ENCODE peak calls at places on chromosomes 13 and 19, in six cellular contexts. V, L, A, S, I and P are unnamed samples.

GRCh38 chr13:61029064-61029463 is 386.6 kb downstream of the PCDH20 start:
- ATAC-seq in I (no peak), L (no peak), A (no peak), S (no peak), V (no peak), P (no peak)

GRCh38 chr13:110524484-110525254 is 36.9 kb downstream of the RAB20 start:
- ATAC-seq in S (peak), A (peak), V (peak), I (peak), L (peak), P (no peak)

GRCh38 chr13:99009987-99010551 is 32.2 kb upstream of the DOCK9 start:
- ATAC-seq in V (no peak), A (no peak), I (no peak), L (no peak), S (no peak), P (no peak)

GRCh38 chr13:98533912-98534311 is 43.0 kb downstream of the STK24 start:
- ATAC-seq in V (no peak), S (peak), L (peak), A (no peak), I (no peak), P (no peak)

GRCh38 chr19:42555317-42555716 is 27.0 kb upstream of the CEACAM1 start:
- ATAC-seq in L (no peak), V (no peak), I (no peak), A (no peak), S (no peak), P (no peak)

GRCh38 chr13:59684105-59684504 is 479.6 kb downstream of the DIAPH3 start:
- ATAC-seq in V (no peak), L (no peak), A (no peak), S (no peak), I (no peak), P (no peak)

GRCh38 chr13:113411216-113412023 is 41.9 kb downstream of the ADPRHL1 start:
- ATAC-seq in A (peak), S (no peak), I (peak), L (no peak), V (no peak), P (peak)

GRCh38 chr19:17348700-17349099 is 11.3 kb downstream of the GTPBP3 start:
- ATAC-seq in I (peak), A (peak), L (no peak), S (no peak), V (no peak), P (peak)

GRCh38 chr19:17037184-17037583 is 10.6 kb upstream of the CPAMD8 start:
- ATAC-seq in V (no peak), A (no peak), I (no peak), L (no peak), S (no peak), P (no peak)

GRCh38 chr13:111142472-111142871 is 27.4 kb downstream of the ARHGEF7 start:
- ATAC-seq in V (no peak), L (no peak), I (no peak), S (no peak), A (peak), P (no peak)